ENCODE peak calls at places on chromosome 16, in seven cellular contexts. C is CD4-positive, alpha-beta memory T cell; K is A549; Y is mucosa of descending colon; B is fibroblast of lung; S is suprapubic skin; F is K562. H is an unnamed sample.

GRCh38 chr16:80273635-80274538 is 266.9 kb upstream of the DYNLRB2 start:
- DNase-seq in C (no peak), K (no peak), Y (no peak), B (peak; percentile 88), S (no peak), F (no peak), H (no peak)

GRCh38 chr16:57533618-57534336 is 2.6 kb downstream of the CCDC102A start:
- DNase-seq in C (peak; percentile 67), K (no peak), Y (no peak), B (no peak), S (peak; percentile 77), F (no peak), H (no peak)

GRCh38 chr16:79542196-79542859 is 58.2 kb downstream of the MAF start:
- DNase-seq in C (no peak), K (no peak), Y (peak; percentile 29), B (no peak), S (no peak), F (peak; percentile 10), H (no peak)

GRCh38 chr16:55843105-55843395 is 10.2 kb upstream of the CES1 start:
- DNase-seq in C (no peak), K (no peak), Y (no peak), B (no peak), S (no peak), F (no peak), H (no peak)

GRCh38 chr16:13189250-13189649 is 287.9 kb downstream of the SHISA9 start:
- DNase-seq in C (no peak), K (no peak), Y (no peak), B (no peak), S (no peak), F (no peak), H (no peak)

GRCh38 chr16:15785386-15786059 is 71.3 kb downstream of the MYH11 start:
- DNase-seq in C (no peak), K (no peak), Y (no peak), B (no peak), S (no peak), F (no peak), H (no peak)

GRCh38 chr16:10964039-10964890 is 19.9 kb downstream of the CLEC16A start:
- DNase-seq in C (peak; percentile 82), K (peak; percentile 77), Y (peak; percentile 89), B (peak; percentile 84), S (peak; percentile 90), F (peak; percentile 88), H (peak; percentile 75)

GRCh38 chr16:77009453-77009852 is 181.5 kb upstream of the MON1B start:
- DNase-seq in C (no peak), K (no peak), Y (no peak), B (no peak), S (no peak), F (no peak), H (no peak)

GRCh38 chr16:57592591-57593003 is 35.8 kb upstream of the ADGRG1 start:
- DNase-seq in C (peak; percentile 83), K (no peak), Y (peak; percentile 59), B (no peak), S (peak; percentile 71), F (no peak), H (peak; percentile 55)

GRCh38 chr16:29729116-29729521 is 16.7 kb downstream of the C16orf54 start:
- DNase-seq in C (no peak), K (peak; percentile 83), Y (no peak), B (peak; percentile 41), S (no peak), F (peak; percentile 58), H (peak; percentile 48)

GRCh38 chr16:28597692-28598261 is 927 bp upstream of the SULT1A2 start:
- DNase-seq in C (no peak), K (no peak), Y (no peak), B (no peak), S (no peak), F (peak; percentile 66), H (peak; percentile 61)

GRCh38 chr16:74605746-74606520 is 981 bp downstream of the GLG1 start:
- DNase-seq in C (no peak), K (no peak), Y (no peak), B (no peak), S (no peak), F (peak; percentile 44), H (peak; percentile 31)

DNA sequence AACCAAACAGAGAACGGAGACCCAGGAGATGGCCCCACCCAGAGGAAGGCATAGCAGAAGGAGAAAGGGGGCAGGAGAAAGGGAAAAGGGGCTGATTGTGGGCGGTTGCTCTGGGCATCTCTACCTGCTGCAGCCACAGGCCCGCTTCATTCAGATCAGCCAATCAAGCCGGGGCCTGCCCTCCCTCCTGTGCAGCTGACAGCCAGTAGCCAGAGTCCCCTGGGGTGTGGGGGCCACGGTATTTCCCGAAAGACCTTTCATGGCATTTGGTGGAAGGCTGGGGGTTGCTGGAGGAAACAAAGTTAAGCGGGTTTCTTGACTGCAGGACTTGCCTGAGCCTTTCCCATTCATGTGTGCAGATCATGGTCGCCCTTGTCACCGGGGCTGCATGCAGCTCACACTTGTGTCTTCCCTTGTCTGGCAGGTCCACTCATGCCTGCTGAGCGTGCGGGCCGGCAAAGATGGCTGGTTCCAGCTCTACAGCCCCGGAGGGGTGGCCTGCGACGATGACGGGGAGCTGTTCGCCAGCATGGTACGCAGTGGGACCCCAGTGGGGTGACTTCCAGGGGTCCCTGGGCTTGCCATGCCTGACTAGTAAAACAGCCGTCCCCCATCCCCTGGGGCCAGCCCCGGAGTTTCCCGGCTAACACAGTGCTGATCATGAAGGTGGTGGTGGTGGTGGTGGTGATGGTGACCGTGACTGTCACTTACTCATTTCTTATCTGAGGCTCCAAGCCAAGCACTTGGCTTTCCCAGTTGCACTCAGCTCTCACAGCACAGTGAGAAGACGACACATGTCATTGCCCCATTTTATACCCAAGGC is 82.7 kb upstream of the PLCG2 start:
- DNase-seq in C (no peak), K (no peak), Y (no peak), B (no peak), S (peak; percentile 75), F (peak; percentile 47), H (no peak)
- H3K4me1 ChIP-seq in C (no peaks in the 10 kb centered on the region), K (peaks cover 39% of the 10 kb centered on the region), Y (no peaks in the 10 kb centered on the region), B (peaks cover 4% of the 10 kb centered on the region), S (peaks cover 47% of the 10 kb centered on the region), F (peaks cover 18% of the 10 kb centered on the region), H (no peaks in the 10 kb centered on the region)

GRCh38 chr16:14310519-14310991 is 239.4 kb downstream of the MRTFB start:
- DNase-seq in C (no peak), K (peak; percentile 56), Y (peak; percentile 38), B (peak; percentile 64), S (no peak), F (peak; percentile 43), H (no peak)
- H3K4me3 ChIP-seq in C (no peak overlapping the region), K (peak overlapping the region; percentile 98), Y (no peak overlapping the region), B (no peak overlapping the region), S (no peak overlapping the region), F (no peak overlapping the region), H (no peak overlapping the region)

DNA sequence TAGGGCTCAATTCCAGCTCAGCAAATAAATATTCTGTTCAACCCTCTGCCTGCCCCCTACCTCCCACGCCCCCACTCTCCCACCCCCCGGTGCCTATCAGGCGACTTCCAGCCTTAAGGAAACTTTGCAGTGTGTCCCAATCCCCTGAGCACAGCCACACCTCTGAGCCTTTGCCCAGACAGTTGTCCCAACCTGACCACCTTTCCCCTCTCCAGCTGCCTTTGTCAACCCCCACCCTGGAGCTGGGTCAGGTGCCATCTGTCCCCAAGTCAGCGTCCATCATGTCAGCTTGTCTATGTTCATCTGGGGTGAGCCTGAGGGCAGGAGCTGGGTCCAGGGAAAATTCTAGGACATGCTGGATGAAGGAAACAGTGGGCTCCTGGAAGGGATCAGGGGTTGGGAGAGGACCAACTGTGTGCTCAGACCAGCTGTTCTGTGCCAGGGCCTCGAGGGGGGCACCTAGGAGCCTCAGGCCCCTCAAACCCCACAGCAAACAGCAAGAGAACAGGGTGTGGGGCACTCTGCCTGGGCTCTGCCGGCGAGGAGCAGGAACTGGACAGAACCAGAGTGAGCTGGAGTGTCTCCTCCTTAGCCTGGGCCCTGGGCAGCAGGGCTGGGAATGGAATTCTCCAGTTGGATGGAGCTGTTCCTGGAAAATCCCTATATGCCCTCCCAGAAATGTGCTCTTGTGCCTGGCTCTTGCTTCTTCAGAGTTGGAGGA is 17.8 kb downstream of the CDH16 start:
- DNase-seq in C (no peak), K (no peak), Y (peak; percentile 58), B (no peak), S (no peak), F (peak; percentile 60), H (peak; percentile 66)
- H3K4me1 ChIP-seq in C (peaks cover 6% of the 10 kb centered on the region), K (peaks cover 28% of the 10 kb centered on the region), Y (peaks cover 41% of the 10 kb centered on the region), B (peaks cover 46% of the 10 kb centered on the region), S (peaks cover 25% of the 10 kb centered on the region), F (peaks cover 63% of the 10 kb centered on the region), H (peaks cover 8% of the 10 kb centered on the region)

DNA sequence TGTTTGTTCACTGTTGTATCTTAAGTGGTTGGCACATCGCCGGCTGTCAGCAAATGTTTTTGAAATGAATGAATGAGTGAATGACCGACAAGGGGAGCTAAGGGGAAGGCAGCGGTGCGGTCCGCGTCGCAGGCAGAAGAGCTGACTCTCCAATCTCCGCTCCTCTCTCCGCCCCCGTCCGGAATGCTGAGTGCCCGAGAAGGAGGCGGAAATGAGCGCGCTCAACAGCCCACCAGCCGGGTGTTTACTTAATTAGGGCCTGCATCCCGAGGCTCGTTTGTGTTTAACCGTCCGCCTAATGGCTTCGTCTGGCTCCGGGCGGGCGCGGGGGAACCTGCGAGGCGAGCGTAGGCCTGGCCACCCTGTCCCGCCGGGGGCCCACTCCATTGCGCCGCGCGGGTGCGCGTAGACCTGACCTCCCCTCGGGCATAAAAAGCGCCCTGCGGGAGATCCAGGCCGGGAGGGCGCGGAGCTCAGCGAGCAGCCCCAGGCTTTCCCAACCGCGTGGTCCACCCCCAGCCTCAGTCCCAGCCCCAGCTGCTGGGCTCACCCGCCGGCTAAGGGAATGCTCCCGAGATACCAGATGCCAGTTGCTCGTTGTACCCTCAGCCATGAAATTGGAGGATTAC is 2.6 kb upstream of the CDH3 start:
- DNase-seq in C (no peak), K (no peak), Y (no peak), B (peak; percentile 64), S (no peak), F (no peak), H (no peak)
- H3K4me3 ChIP-seq in C (no peak overlapping the region), K (no peak overlapping the region), Y (no peak overlapping the region), B (no peak overlapping the region), S (peak overlapping the region; percentile 23), F (no peak overlapping the region), H (no peak overlapping the region)

DNA sequence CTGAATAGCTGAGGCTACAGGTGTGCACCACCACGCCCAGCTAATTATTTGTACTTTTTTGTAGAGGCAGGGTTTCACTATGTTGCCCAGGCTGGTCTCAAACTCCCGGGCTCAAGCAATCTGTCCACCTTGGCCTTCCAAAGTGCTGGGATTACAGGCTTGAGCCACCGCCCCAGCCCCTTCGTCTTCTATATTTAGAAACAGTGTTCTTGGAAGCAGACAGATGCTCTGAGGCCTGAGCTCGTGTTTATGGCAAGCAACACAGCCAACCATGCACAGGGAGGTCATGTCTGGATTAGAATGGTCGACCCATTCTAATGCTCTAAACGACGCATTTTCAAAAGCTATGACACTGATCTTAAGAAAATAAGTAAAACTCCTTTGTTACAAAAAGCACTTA is 16.6 kb downstream of the TMEM204 start:
- DNase-seq in C (no peak), K (no peak), Y (no peak), B (no peak), S (no peak), F (no peak), H (no peak)
- H3K4me1 ChIP-seq in C (peaks cover 30% of the 10 kb centered on the region), K (no peaks in the 10 kb centered on the region), Y (no peaks in the 10 kb centered on the region), B (peaks cover 9% of the 10 kb centered on the region), S (peaks cover 58% of the 10 kb centered on the region), F (peaks cover 29% of the 10 kb centered on the region), H (no peaks in the 10 kb centered on the region)

GRCh38 chr16:83968483-83968865 is 430 bp downstream of the NECAB2 start:
- DNase-seq in C (no peak), K (no peak), Y (no peak), B (no peak), S (no peak), F (peak; percentile 18), H (no peak)
- H3K4me3 ChIP-seq in C (no peak overlapping the region), K (no peak overlapping the region), Y (no peak overlapping the region), B (no peak overlapping the region), S (peak overlapping the region; percentile 45), F (peak overlapping the region; percentile 33), H (peak overlapping the region; percentile 46)

GRCh38 chr16:73023320-73023719 is 24.6 kb downstream of the ZFHX3 start:
- DNase-seq in C (no peak), K (no peak), Y (no peak), B (no peak), S (no peak), F (no peak), H (no peak)
- H3K4me1 ChIP-seq in C (no peaks in the 10 kb centered on the region), K (peaks cover 78% of the 10 kb centered on the region), Y (no peaks in the 10 kb centered on the region), B (peaks cover 38% of the 10 kb centered on the region), S (peaks cover 27% of the 10 kb centered on the region), F (no peaks in the 10 kb centered on the region), H (peaks cover 14% of the 10 kb centered on the region)

H was measured in small intestine.